ENCODE peak calls at places on chromosomes 4 and X, in nine cellular contexts. H is cardiac fibroblast, Q is HCT116, S is A549, V is glutamatergic neuron, U is testis, L is MCF 10A, M is progenitor cell of endocrine pancreas, E is transverse colon. Y is an unnamed sample.

GRCh38 chr4:8841678-8842268 is 29.9 kb downstream of the HMX1 start:
- DNase-seq in S (no peak), L (no peak), V (no peak), U (no peak), Q (no peak), H (no peak), M (no peak), E (no peak), Y (no peak)

GRCh38 chrX:40148439-40149285 is 50.9 kb upstream of the BCOR start:
- DNase-seq in M (no peak), V (peak; percentile 21), L (no peak), Q (no peak), H (no peak), U (no peak), E (peak; percentile 54), S (no peak), Y (no peak)

GRCh38 chrX:17441965-17442364 is 67.0 kb downstream of the NHS start:
- DNase-seq in L (peak; percentile 11), E (no peak), U (no peak), Q (no peak), V (no peak), M (no peak), H (peak; percentile 59), S (no peak), Y (no peak)

GRCh38 chr4:88653371-88653946 is 44.2 kb downstream of the NAP1L5 start:
- DNase-seq in V (no peak), Q (no peak), H (no peak), L (no peak), M (no peak), U (no peak), S (no peak), E (no peak), Y (no peak)

GRCh38 chrX:34810911-34811310 is 131.7 kb upstream of the FAM47B start:
- DNase-seq in M (no peak), Q (no peak), E (no peak), H (no peak), L (no peak), V (no peak), U (no peak), S (no peak), Y (no peak)

GRCh38 chr4:57234252-57234775 is 124.1 kb upstream of the IGFBP7 start:
- DNase-seq in S (no peak), H (no peak), U (no peak), V (no peak), Q (no peak), M (no peak), E (no peak), L (no peak), Y (no peak)

GRCh38 chr4:80876810-80877209 is 153.7 kb upstream of the BMP3 start:
- DNase-seq in V (no peak), U (no peak), M (no peak), S (no peak), Q (no peak), L (no peak), E (no peak), H (no peak), Y (no peak)

GRCh38 chr4:94517492-94517891 is 65.8 kb downstream of the PDLIM5 start:
- DNase-seq in E (no peak), V (no peak), U (no peak), H (peak; percentile 23), Q (no peak), L (no peak), S (no peak), M (no peak), Y (no peak)

GRCh38 chr4:44462259-44462658 is 13.7 kb upstream of the KCTD8 start:
- DNase-seq in H (no peak), Q (no peak), L (no peak), V (no peak), E (no peak), S (no peak), U (no peak), M (no peak), Y (no peak)

GRCh38 chr4:114385195-114385985 is 213.2 kb upstream of the UGT8 start:
- DNase-seq in S (no peak), V (no peak), E (no peak), U (no peak), Q (no peak), M (no peak), H (no peak), L (no peak), Y (no peak)

GRCh38 chr4:114383055-114383454 is 215.6 kb upstream of the UGT8 start:
- DNase-seq in H (peak; percentile 12), V (no peak), E (no peak), Q (no peak), L (no peak), S (no peak), M (no peak), U (no peak), Y (no peak)

GRCh38 chr4:114386637-114387233 is 211.9 kb upstream of the UGT8 start:
- DNase-seq in H (peak; percentile 69), V (no peak), L (peak; percentile 56), U (no peak), M (no peak), E (no peak), S (no peak), Q (peak; percentile 38), Y (no peak)

GRCh38 chr4:114383721-114384120 is 214.9 kb upstream of the UGT8 start:
- DNase-seq in U (no peak), E (no peak), M (no peak), H (peak; percentile 88), L (peak; percentile 51), V (no peak), Q (peak; percentile 34), S (no peak), Y (no peak)

DNA sequence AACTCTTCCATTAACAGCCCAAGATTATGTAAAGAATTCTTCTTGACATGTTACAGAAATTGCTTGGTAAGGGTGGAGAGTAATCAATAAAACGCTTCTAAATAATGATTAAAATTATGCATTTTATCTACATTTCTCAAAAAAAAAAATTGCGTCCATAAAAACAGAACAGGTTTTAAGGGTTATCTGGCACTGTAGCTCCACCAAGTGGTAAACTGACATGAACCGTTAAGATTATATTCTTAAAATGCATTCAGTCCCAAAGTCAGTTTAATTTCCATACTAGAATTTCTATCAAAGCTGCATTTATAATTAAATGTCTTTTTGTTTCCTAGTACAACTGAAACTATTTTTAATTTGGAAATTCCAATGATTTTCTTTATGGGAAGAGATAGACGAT is 214.0 kb upstream of the UGT8 start:
- DNase-seq in Q (peak; percentile 53), M (no peak), U (no peak), V (no peak), L (peak; percentile 59), S (no peak), E (no peak), H (peak; percentile 77), Y (no peak)
- TF ChIP-seq CTCF in Q (peak; percentile 54), M (peak; percentile 75), U (peak; percentile 35), V (peak; percentile 36), L (peak; percentile 41), S (peak; percentile 61), E (peak; percentile 35), H (peak; percentile 51), Y (no peak)

DNA sequence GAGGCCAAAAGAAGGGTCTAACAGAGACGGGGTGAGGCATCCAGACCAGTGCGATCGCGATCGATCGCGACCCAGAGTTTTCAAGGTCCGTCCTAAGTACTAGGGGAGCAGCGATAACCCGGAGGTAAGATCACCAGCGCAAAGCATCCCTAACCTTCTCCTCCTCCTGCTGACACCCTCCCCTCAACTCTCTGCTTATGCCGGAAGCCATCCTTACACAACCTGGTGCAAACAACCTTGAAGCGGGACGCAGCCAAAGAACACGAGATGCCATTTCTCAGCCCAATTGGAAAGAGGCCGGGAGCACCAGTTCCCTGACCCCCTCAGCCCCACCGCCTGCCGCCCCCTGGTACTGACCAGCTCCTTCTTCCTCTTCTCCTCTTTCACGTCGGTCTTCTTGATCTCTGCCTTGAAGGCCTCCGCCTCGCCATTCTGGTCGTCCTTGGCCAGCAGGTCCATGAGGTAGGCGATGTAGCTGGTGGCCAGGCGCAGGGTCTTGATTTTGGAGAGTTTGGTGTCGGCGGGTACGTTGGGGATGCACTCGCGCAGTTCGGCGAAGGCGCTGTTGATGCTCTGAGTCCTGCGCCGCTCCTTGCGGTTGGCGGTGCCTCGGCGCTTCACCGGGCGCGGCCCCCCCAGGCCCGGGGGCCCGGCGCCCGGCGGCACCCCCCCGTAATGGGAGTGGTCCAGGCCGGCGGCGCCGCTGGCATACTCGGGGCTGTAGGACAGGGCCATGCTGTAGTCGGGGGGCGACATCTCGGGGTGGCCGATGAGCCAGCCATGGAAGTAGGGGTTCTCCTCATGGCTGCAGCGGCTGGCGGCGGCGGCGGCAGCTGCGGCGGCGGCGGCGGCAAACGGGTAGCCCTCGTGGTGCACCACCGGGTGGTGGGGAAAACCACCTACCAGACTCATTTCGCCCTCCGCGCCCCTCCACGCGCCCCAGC is 1.4 kb downstream of the HAND2 start:
- DNase-seq in L (no peak), M (no peak), H (peak; percentile 50), U (no peak), V (no peak), Q (no peak), S (no peak), E (no peak), Y (no peak)
- TF ChIP-seq CTCF in L (no peak), M (no peak), H (no peak), U (no peak), V (no peak), Q (no peak), S (no peak), E (no peak), Y (no peak)

GRCh38 chrX:103610282-103610681 is 2.5 kb downstream of the TCEAL3 start:
- DNase-seq in L (no peak), M (no peak), U (no peak), V (no peak), Q (no peak), S (no peak), E (no peak), H (no peak), Y (no peak)

GRCh38 chrX:103608305-103608963 is 671 bp downstream of the TCEAL3 start:
- DNase-seq in E (no peak), M (no peak), U (peak; percentile 32), Q (no peak), V (no peak), S (no peak), L (no peak), H (no peak), Y (no peak)

GRCh38 chrX:103613362-103613761 is 5.6 kb downstream of the TCEAL3 start:
- DNase-seq in E (no peak), M (no peak), S (no peak), V (no peak), Q (no peak), L (no peak), H (no peak), U (no peak), Y (no peak)

GRCh38 chrX:103607385-103608304 is at the start of gene TCEAL3:
- DNase-seq in H (peak; percentile 33), S (peak; percentile 15), M (peak; percentile 30), L (no peak), E (peak; percentile 51), V (peak; percentile 54), Q (no peak), U (peak; percentile 73), Y (peak; percentile 26)
- TF ChIP-seq CTCF in H (no peak), S (no peak), M (no peak), L (no peak), E (no peak), V (no peak), Q (no peak), U (no peak), Y (no peak)

DNA sequence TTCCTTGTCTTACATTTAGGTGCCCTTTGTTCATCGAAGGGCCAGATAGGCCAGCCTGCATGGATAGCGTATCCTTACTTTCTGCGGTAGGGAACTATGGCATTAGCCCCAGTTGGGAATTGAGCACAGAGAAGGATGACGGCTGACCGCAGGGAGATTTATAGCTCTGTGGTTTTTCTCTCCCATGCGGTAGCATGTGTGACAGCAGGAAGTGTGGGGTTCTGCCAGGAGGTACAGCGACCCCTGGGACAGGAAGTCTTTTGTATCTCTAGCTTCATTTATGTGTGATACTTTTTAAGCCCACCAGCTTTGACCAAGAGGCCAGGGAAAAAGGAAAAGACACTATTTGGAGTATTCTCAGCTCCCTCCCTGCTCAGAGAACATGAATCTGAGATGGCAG is 33.1 kb downstream of the GAB3 start:
- DNase-seq in S (no peak), U (no peak), H (peak; percentile 45), E (peak; percentile 26), M (no peak), Q (no peak), V (peak; percentile 17), L (no peak), Y (no peak)
- TF ChIP-seq CTCF in S (no peak), U (no peak), H (no peak), E (no peak), M (no peak), Q (no peak), V (no peak), L (no peak), Y (no peak)

Y was measured in omental fat pad.